ENCODE peak calls at places on chromosomes 6 and 20, in six cellular contexts. One of them, this sample, is unnamed.

GRCh38 chr6:43705996-43706395 is 18.4 kb upstream of the MRPS18A start:
- DNase-seq in stomach: no peak
- DNase-seq in kidney epithelial cell: no peak
- DNase-seq in cardiac fibroblast: peak; percentile 51
- DNase-seq in lower lobe of right lung: no peak
- DNase-seq in Peyer's patch: no peak
- DNase-seq in this sample: no peak

GRCh38 chr20:37385659-37386504 is 39.9 kb downstream of the SRC start:
- DNase-seq in stomach: no peak
- DNase-seq in kidney epithelial cell: no peak
- DNase-seq in cardiac fibroblast: no peak
- DNase-seq in lower lobe of right lung: peak; percentile 42
- DNase-seq in Peyer's patch: peak; percentile 45
- DNase-seq in this sample: no peak

GRCh38 chr6:10163159-10163962 is 251.5 kb downstream of the TFAP2A start:
- DNase-seq in stomach: no peak
- DNase-seq in kidney epithelial cell: no peak
- DNase-seq in cardiac fibroblast: no peak
- DNase-seq in lower lobe of right lung: no peak
- DNase-seq in Peyer's patch: no peak
- DNase-seq in this sample: no peak

GRCh38 chr20:18005170-18005989 is 36.6 kb downstream of the MGME1 start:
- DNase-seq in stomach: no peak
- DNase-seq in kidney epithelial cell: no peak
- DNase-seq in cardiac fibroblast: no peak
- DNase-seq in lower lobe of right lung: no peak
- DNase-seq in Peyer's patch: no peak
- DNase-seq in this sample: peak; percentile 87

GRCh38 chr6:56713285-56713684 is 70.6 kb upstream of the DST start:
- DNase-seq in stomach: peak; percentile 50
- DNase-seq in kidney epithelial cell: peak; percentile 76
- DNase-seq in cardiac fibroblast: peak; percentile 79
- DNase-seq in lower lobe of right lung: no peak
- DNase-seq in Peyer's patch: no peak
- DNase-seq in this sample: peak; percentile 78

GRCh38 chr20:41643504-41643938 is 25.3 kb upstream of the CHD6 start:
- DNase-seq in stomach: peak; percentile 88
- DNase-seq in kidney epithelial cell: no peak
- DNase-seq in cardiac fibroblast: peak; percentile 93
- DNase-seq in lower lobe of right lung: peak; percentile 66
- DNase-seq in Peyer's patch: peak; percentile 50
- DNase-seq in this sample: peak; percentile 7

GRCh38 chr6:925656-926213 is 232.8 kb upstream of the EXOC2 start:
- DNase-seq in stomach: no peak
- DNase-seq in kidney epithelial cell: no peak
- DNase-seq in cardiac fibroblast: no peak
- DNase-seq in lower lobe of right lung: no peak
- DNase-seq in Peyer's patch: no peak
- DNase-seq in this sample: no peak

GRCh38 chr20:63823691-63824311 is 7.3 kb downstream of the ZBTB46 start:
- DNase-seq in stomach: no peak
- DNase-seq in kidney epithelial cell: no peak
- DNase-seq in cardiac fibroblast: no peak
- DNase-seq in lower lobe of right lung: no peak
- DNase-seq in Peyer's patch: no peak
- DNase-seq in this sample: no peak

GRCh38 chr20:62595491-62595890 is 46.8 kb upstream of the SLCO4A1 start:
- DNase-seq in stomach: peak; percentile 67
- DNase-seq in kidney epithelial cell: no peak
- DNase-seq in cardiac fibroblast: peak; percentile 49
- DNase-seq in lower lobe of right lung: no peak
- DNase-seq in Peyer's patch: peak; percentile 64
- DNase-seq in this sample: no peak

GRCh38 chr6:88120635-88121034 is 45.5 kb downstream of the CNR1 start:
- DNase-seq in stomach: no peak
- DNase-seq in kidney epithelial cell: no peak
- DNase-seq in cardiac fibroblast: no peak
- DNase-seq in lower lobe of right lung: no peak
- DNase-seq in Peyer's patch: no peak
- DNase-seq in this sample: no peak

GRCh38 chr6:162485464-162485863 is 242.1 kb downstream of the PRKN start:
- DNase-seq in stomach: no peak
- DNase-seq in kidney epithelial cell: no peak
- DNase-seq in cardiac fibroblast: no peak
- DNase-seq in lower lobe of right lung: no peak
- DNase-seq in Peyer's patch: no peak
- DNase-seq in this sample: no peak

GRCh38 chr6:120786256-120786655 is 548.0 kb downstream of the TBC1D32 start:
- DNase-seq in stomach: no peak
- DNase-seq in kidney epithelial cell: no peak
- DNase-seq in cardiac fibroblast: no peak
- DNase-seq in lower lobe of right lung: no peak
- DNase-seq in Peyer's patch: no peak
- DNase-seq in this sample: no peak

GRCh38 chr6:134523903-134524302 is 206.0 kb upstream of the SGK1 start:
- DNase-seq in stomach: no peak
- DNase-seq in kidney epithelial cell: no peak
- DNase-seq in cardiac fibroblast: no peak
- DNase-seq in lower lobe of right lung: no peak
- DNase-seq in Peyer's patch: no peak
- DNase-seq in this sample: no peak

GRCh38 chr6:105596284-105596755 is 193.4 kb upstream of the PREP start:
- DNase-seq in stomach: no peak
- DNase-seq in kidney epithelial cell: peak; percentile 96
- DNase-seq in cardiac fibroblast: peak; percentile 82
- DNase-seq in lower lobe of right lung: no peak
- DNase-seq in Peyer's patch: no peak
- DNase-seq in this sample: peak; percentile 93

GRCh38 chr6:78561015-78561414 is 306.3 kb upstream of the IRAK1BP1 start:
- DNase-seq in stomach: no peak
- DNase-seq in kidney epithelial cell: no peak
- DNase-seq in cardiac fibroblast: no peak
- DNase-seq in lower lobe of right lung: no peak
- DNase-seq in Peyer's patch: no peak
- DNase-seq in this sample: no peak

GRCh38 chr20:49161428-49162152 is 26.5 kb downstream of the STAU1 start:
- DNase-seq in stomach: no peak
- DNase-seq in kidney epithelial cell: no peak
- DNase-seq in cardiac fibroblast: no peak
- DNase-seq in lower lobe of right lung: no peak
- DNase-seq in Peyer's patch: no peak
- DNase-seq in this sample: no peak

GRCh38 chr20:42379385-42379784 is 761.2 kb upstream of the CHD6 start:
- DNase-seq in stomach: no peak
- DNase-seq in kidney epithelial cell: no peak
- DNase-seq in cardiac fibroblast: no peak
- DNase-seq in lower lobe of right lung: no peak
- DNase-seq in Peyer's patch: no peak
- DNase-seq in this sample: no peak

GRCh38 chr6:56927538-56928453 is 27.1 kb upstream of the BEND6 start:
- DNase-seq in stomach: no peak
- DNase-seq in kidney epithelial cell: no peak
- DNase-seq in cardiac fibroblast: no peak
- DNase-seq in lower lobe of right lung: no peak
- DNase-seq in Peyer's patch: no peak
- DNase-seq in this sample: no peak

GRCh38 chr6:165804331-165805066 is 141.5 kb upstream of the PDE10A start:
- DNase-seq in stomach: no peak
- DNase-seq in kidney epithelial cell: no peak
- DNase-seq in cardiac fibroblast: peak; percentile 48
- DNase-seq in lower lobe of right lung: no peak
- DNase-seq in Peyer's patch: no peak
- DNase-seq in this sample: no peak
- H3K4me3 ChIP-seq in stomach: peak overlapping the region; percentile 43
- H3K4me3 ChIP-seq in kidney epithelial cell: peak overlapping the region; percentile 42
- H3K4me3 ChIP-seq in cardiac fibroblast: peak overlapping the region; percentile 50
- H3K4me3 ChIP-seq in lower lobe of right lung: peak overlapping the region; percentile 37
- H3K4me3 ChIP-seq in Peyer's patch: no peak overlapping the region
- H3K4me3 ChIP-seq in this sample: peak overlapping the region; percentile 47

DNA sequence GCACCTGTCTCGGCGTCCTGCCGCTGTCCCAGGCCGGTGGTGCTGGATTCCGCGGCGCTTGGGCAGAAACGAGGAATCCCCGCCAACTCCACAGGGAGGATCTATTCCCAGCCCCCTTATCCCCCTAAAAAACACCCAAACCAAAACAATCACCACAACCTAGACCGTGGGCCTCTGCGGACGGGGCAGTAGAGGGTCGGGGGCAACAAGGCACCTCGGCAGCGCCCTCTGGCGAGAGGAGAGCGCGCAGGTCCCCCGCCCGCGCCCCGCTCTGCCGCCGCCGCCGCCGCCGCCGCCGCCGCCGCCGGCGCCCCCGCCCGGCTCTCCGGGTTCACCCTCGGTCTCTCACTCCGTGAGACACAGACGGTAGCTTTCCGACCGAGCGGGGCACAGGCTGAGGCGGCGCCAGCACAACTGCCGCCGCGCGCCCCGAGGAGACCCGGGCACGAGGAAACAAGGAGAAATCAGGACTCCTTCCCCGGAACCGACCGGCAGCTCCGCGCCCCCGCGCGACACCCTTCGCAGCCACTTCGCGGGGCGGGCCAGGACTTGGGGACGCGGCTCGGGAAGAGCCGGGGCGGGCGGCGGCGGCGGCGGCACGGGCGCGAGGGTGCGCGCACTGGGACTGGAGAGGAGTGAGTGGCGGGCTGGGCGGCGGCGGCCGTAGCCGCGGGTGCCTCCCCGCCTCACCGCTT is at the start of gene SLC35F1:
- DNase-seq in stomach: peak; percentile 40
- DNase-seq in kidney epithelial cell: no peak
- DNase-seq in cardiac fibroblast: peak; percentile 37
- DNase-seq in lower lobe of right lung: peak; percentile 50
- DNase-seq in Peyer's patch: peak; percentile 57
- DNase-seq in this sample: no peak
- H3K4me3 ChIP-seq in stomach: peak within 1 kb of the TSS; percentile 88
- H3K4me3 ChIP-seq in kidney epithelial cell: peak within 1 kb of the TSS; percentile 49
- H3K4me3 ChIP-seq in cardiac fibroblast: peak within 1 kb of the TSS; percentile 45
- H3K4me3 ChIP-seq in lower lobe of right lung: peak within 1 kb of the TSS; percentile 58
- H3K4me3 ChIP-seq in Peyer's patch: peak within 1 kb of the TSS; percentile 42
- H3K4me3 ChIP-seq in this sample: peak within 1 kb of the TSS; percentile 46

GRCh38 chr6:6376845-6377244 is 56.4 kb upstream of the F13A1 start:
- DNase-seq in stomach: no peak
- DNase-seq in kidney epithelial cell: no peak
- DNase-seq in cardiac fibroblast: no peak
- DNase-seq in lower lobe of right lung: no peak
- DNase-seq in Peyer's patch: no peak
- DNase-seq in this sample: no peak
- H3K4me3 ChIP-seq in stomach: no peak overlapping the region
- H3K4me3 ChIP-seq in kidney epithelial cell: no peak overlapping the region
- H3K4me3 ChIP-seq in cardiac fibroblast: no peak overlapping the region
- H3K4me3 ChIP-seq in lower lobe of right lung: no peak overlapping the region
- H3K4me3 ChIP-seq in Peyer's patch: no peak overlapping the region
- H3K4me3 ChIP-seq in this sample: no peak overlapping the region

GRCh38 chr6:41561386-41561785 is 15.2 kb downstream of the FOXP4 start:
- DNase-seq in stomach: no peak
- DNase-seq in kidney epithelial cell: no peak
- DNase-seq in cardiac fibroblast: no peak
- DNase-seq in lower lobe of right lung: no peak
- DNase-seq in Peyer's patch: peak; percentile 26
- DNase-seq in this sample: no peak
- H3K4me3 ChIP-seq in stomach: peak overlapping the region; percentile 39
- H3K4me3 ChIP-seq in kidney epithelial cell: no peak overlapping the region
- H3K4me3 ChIP-seq in cardiac fibroblast: no peak overlapping the region
- H3K4me3 ChIP-seq in lower lobe of right lung: peak overlapping the region; percentile 54
- H3K4me3 ChIP-seq in Peyer's patch: peak overlapping the region; percentile 48
- H3K4me3 ChIP-seq in this sample: no peak overlapping the region

GRCh38 chr20:53579581-53580375 is 13.9 kb downstream of the ZNF217 start:
- DNase-seq in stomach: peak; percentile 25
- DNase-seq in kidney epithelial cell: no peak
- DNase-seq in cardiac fibroblast: peak; percentile 86
- DNase-seq in lower lobe of right lung: peak; percentile 42
- DNase-seq in Peyer's patch: no peak
- DNase-seq in this sample: no peak

GRCh38 chr20:53581444-53582311 is 12.0 kb downstream of the ZNF217 start:
- DNase-seq in stomach: peak; percentile 26
- DNase-seq in kidney epithelial cell: no peak
- DNase-seq in cardiac fibroblast: no peak
- DNase-seq in lower lobe of right lung: peak; percentile 39
- DNase-seq in Peyer's patch: no peak
- DNase-seq in this sample: no peak

GRCh38 chr20:53580376-53581111 is 13.1 kb downstream of the ZNF217 start:
- DNase-seq in stomach: peak; percentile 19
- DNase-seq in kidney epithelial cell: no peak
- DNase-seq in cardiac fibroblast: no peak
- DNase-seq in lower lobe of right lung: no peak
- DNase-seq in Peyer's patch: no peak
- DNase-seq in this sample: no peak

GRCh38 chr20:53578492-53579222 is 15.0 kb downstream of the ZNF217 start:
- DNase-seq in stomach: peak; percentile 47
- DNase-seq in kidney epithelial cell: no peak
- DNase-seq in cardiac fibroblast: peak; percentile 94
- DNase-seq in lower lobe of right lung: no peak
- DNase-seq in Peyer's patch: no peak
- DNase-seq in this sample: no peak

DNA sequence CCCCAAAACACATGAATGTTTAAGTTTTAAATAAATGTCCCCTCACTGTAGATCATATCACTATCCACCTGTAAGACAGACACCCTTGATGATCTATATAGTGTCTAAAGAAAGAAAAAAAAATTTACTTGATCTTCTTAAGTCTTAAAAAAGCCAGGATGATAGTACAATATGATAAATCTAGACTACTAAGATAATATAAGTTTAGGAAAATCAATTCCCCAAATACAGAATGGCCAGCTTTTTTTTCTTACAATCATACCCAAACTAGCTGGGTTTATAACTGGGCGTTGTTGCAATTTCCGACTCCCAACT is 14.4 kb downstream of the ZNF217 start:
- DNase-seq in stomach: peak; percentile 16
- DNase-seq in kidney epithelial cell: no peak
- DNase-seq in cardiac fibroblast: no peak
- DNase-seq in lower lobe of right lung: no peak
- DNase-seq in Peyer's patch: no peak
- DNase-seq in this sample: no peak
- H3K4me3 ChIP-seq in stomach: peak overlapping the region; percentile 22
- H3K4me3 ChIP-seq in kidney epithelial cell: no peak overlapping the region
- H3K4me3 ChIP-seq in cardiac fibroblast: peak overlapping the region; percentile 19
- H3K4me3 ChIP-seq in lower lobe of right lung: peak overlapping the region; percentile 37
- H3K4me3 ChIP-seq in Peyer's patch: peak overlapping the region; percentile 43
- H3K4me3 ChIP-seq in this sample: no peak overlapping the region

GRCh38 chr6:101401792-101402617 is 8.5 kb downstream of the GRIK2 start:
- DNase-seq in stomach: no peak
- DNase-seq in kidney epithelial cell: no peak
- DNase-seq in cardiac fibroblast: peak; percentile 23
- DNase-seq in lower lobe of right lung: no peak
- DNase-seq in Peyer's patch: no peak
- DNase-seq in this sample: no peak
- H3K4me3 ChIP-seq in stomach: no peak overlapping the region
- H3K4me3 ChIP-seq in kidney epithelial cell: peak overlapping the region; percentile 27
- H3K4me3 ChIP-seq in cardiac fibroblast: peak overlapping the region; percentile 16
- H3K4me3 ChIP-seq in lower lobe of right lung: no peak overlapping the region
- H3K4me3 ChIP-seq in Peyer's patch: no peak overlapping the region
- H3K4me3 ChIP-seq in this sample: no peak overlapping the region